ENCODE peak calls at places on chromosomes 16 and 17, in six cellular contexts. I, O, N, R, Q and B are unnamed samples.

GRCh38 chr17:77366206-77366557 is 225.4 kb downstream of the SEC14L1 start:
- DNase-seq in I (peak), O (no peak), N (peak), R (no peak), Q (no peak), B (no peak)

GRCh38 chr17:77107506-77108433 is 33.0 kb upstream of the SEC14L1 start:
- DNase-seq in I (peak), O (no peak), N (peak), R (peak), Q (no peak), B (no peak)

GRCh38 chr16:57134982-57135381 is 42.6 kb downstream of the CPNE2 start:
- DNase-seq in I (no peak), O (no peak), N (no peak), R (peak), Q (no peak), B (no peak)

GRCh38 chr16:74698220-74698619 is 2.4 kb downstream of the MLKL start:
- DNase-seq in I (peak), O (no peak), N (peak), R (no peak), Q (no peak), B (no peak)

GRCh38 chr17:8923762-8924161 is 41.7 kb downstream of the PIK3R5 start:
- DNase-seq in I (no peak), O (no peak), N (no peak), R (no peak), Q (no peak), B (no peak)

GRCh38 chr17:83122834-83123233 is 43.4 kb downstream of the METRNL start:
- DNase-seq in I (no peak), O (no peak), N (no peak), R (peak), Q (no peak), B (no peak)

GRCh38 chr17:46940692-46941404 is 17.9 kb downstream of the GOSR2 start:
- DNase-seq in I (peak), O (peak), N (peak), R (peak), Q (peak), B (no peak)

GRCh38 chr17:45834471-45835396 is 9.9 kb upstream of the SPPL2C start:
- DNase-seq in I (no peak), O (no peak), N (no peak), R (no peak), Q (no peak), B (no peak)

GRCh38 chr17:2123467-2124251 is 68.8 kb downstream of the HIC1 start:
- DNase-seq in I (peak), O (no peak), N (peak), R (peak), Q (peak), B (no peak)
- H3K4me3 ChIP-seq in I (no peak), O (no peak), N (no peak), R (no peak), Q (no peak), B (no peak)

GRCh38 chr17:75640556-75641119 is 7.4 kb downstream of the SMIM5 start:
- DNase-seq in I (no peak), O (no peak), N (no peak), R (no peak), Q (no peak), B (no peak)

GRCh38 chr17:75641343-75641742 is 8.1 kb downstream of the SMIM5 start:
- DNase-seq in I (no peak), O (no peak), N (no peak), R (no peak), Q (no peak), B (no peak)

GRCh38 chr17:75638893-75639292 is 5.7 kb downstream of the SMIM5 start:
- DNase-seq in I (no peak), O (no peak), N (no peak), R (no peak), Q (no peak), B (no peak)

GRCh38 chr17:75639327-75639726 is 6.1 kb downstream of the SMIM5 start:
- DNase-seq in I (no peak), O (no peak), N (no peak), R (no peak), Q (no peak), B (no peak)

DNA sequence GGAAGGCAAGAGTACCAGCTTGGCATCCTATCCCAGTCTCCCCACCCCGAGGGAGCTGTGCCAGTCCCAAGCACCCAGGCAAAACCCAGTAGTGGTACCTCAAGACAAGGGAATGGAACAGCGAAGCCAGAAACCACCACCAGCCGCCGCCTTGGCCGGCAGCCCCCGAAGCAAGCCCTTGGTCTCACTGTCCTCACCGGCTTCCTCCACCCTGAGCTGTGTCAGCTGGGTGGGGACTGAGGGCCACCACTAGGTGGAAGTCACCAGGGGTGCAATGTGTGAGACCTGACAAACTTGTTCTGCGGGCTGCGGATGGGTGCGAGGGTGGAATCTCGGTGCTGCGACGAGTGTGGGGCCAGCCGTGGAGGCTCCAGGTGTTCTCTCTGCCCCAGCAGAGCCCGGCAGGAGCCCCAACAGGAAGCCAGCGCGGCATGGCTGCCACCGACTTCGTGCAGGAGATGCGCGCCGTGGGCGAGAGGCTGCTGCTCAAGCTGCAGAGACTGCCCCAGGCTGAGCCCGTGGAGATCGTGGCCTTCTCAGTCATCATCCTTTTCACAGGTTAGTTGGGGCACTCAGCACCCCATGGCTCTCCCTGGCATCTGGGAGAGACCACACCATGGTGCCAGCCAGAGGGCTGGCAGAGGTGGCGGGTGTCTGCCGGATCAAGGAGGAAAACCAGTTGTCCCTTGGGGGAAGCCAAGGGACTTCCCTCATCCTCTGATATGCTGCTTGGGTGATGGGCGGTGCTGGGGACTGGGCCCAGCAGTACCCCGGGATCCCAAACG is 6.7 kb downstream of the SMIM5 start:
- DNase-seq in I (no peak), O (no peak), N (no peak), R (peak), Q (no peak), B (no peak)
- TF ChIP-seq CTCF in I (no peak), O (no peak), N (no peak), R (no peak), Q (no peak), B (no peak)

GRCh38 chr17:50129303-50129945 is 536 bp downstream of the SAMD14 start:
- DNase-seq in I (peak), O (no peak), N (no peak), R (no peak), Q (no peak), B (no peak)

GRCh38 chr17:50130778-50131317 is 888 bp upstream of the SAMD14 start:
- DNase-seq in I (no peak), O (no peak), N (no peak), R (no peak), Q (no peak), B (no peak)

GRCh38 chr17:50128441-50129302 is 1.3 kb downstream of the SAMD14 start:
- DNase-seq in I (peak), O (no peak), N (no peak), R (no peak), Q (no peak), B (no peak)

GRCh38 chr17:50132104-50132794 is 2.3 kb upstream of the SAMD14 start:
- DNase-seq in I (no peak), O (no peak), N (no peak), R (no peak), Q (peak), B (no peak)

DNA sequence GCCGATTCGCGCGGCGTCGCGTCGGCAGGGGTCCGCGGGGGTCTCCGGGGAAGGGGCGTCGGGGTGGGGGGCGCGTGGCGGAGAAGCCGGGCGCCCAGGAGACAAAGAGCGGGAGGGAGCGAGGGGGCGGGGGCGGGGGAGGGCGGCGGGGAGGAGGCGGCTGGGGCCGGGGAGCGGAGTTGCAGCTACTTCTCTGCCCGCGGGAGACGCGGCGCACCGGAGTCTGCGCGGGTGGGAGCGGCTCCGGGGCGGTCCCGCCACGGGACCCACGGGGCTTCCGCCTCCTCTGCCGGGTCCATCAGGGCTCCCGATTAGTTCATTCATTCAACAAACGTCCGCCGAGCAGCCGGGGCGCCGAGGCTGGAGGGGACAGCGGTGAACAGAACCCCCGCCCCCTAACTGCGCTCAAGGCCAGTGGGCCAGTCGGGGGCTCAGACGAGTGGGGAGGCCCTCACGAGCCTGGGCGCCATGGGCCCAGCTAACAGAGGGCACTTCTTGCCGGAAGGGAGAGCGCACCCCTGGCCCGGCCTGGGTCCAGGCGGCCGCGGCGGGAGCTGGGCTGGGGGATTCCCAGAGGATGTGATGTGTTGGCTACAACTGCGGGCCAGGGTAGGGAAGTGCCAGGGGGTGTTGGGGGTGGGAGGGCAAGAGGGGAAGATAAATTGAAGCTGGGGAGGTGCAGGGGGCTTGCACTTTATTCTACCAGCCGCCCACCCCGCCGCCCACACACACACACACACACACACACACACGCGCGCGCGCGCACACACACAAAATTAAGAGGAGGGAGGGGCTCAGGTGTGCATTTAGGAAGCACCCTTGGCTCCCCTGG is at the start of gene SAMD14:
- DNase-seq in I (peak), O (no peak), N (no peak), R (no peak), Q (no peak), B (no peak)
- H3K4me3 ChIP-seq in I (peak), O (peak), N (peak), R (peak), Q (peak), B (peak)

DNA sequence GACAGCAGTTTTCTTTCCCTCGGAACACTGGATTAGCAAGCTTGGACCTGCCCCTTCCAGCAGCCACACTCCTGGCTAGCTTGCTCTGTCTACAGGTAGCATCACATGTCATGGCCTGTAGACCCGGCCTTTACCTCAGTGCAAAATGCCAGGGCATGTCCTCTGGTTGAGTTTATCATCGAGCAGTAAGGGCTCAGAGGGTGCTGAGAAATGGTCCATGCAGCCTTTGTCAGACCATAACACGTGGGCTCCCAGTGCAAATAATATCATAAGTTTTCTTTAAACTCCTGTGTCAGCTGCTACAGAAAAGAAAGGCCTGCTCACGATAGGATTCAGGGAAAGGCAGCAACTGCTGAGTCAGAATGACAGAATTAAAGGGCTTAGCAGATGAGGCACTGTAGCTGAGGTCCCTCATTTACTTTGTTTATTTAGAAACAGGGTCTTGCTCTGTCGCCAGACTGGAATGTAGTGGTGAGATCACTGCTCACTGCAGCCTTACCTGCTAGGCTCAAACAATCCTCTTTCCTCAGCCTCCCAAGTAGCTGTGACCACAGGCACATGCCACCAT is 8.0 kb upstream of the GNA13 start:
- DNase-seq in I (peak), O (no peak), N (peak), R (no peak), Q (no peak), B (peak)
- TF ChIP-seq CTCF in I (no peak), O (no peak), N (no peak), R (no peak), Q (no peak), B (no peak)

DNA sequence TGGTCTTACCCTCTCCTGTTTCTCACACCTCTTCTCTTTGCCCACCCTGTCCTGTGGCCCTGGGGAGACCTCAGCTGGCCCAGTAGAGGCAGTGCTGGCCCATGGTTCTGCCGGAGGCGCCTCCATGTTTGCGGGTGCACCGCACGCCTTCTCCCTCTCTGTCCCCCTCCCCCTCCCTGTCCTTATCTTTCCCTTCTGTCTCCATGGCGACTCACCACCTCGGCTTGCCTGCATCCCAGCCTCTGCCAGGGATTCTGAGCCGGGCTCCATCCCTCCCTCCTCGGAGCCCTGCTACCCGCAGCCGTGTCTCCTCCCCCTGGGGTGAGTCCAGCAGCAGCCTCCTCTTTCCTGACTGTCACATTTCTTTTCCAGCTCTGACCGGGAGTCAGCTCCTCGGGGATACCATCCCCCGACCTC is at the start of gene RNF112:
- DNase-seq in I (peak), O (no peak), N (no peak), R (no peak), Q (no peak), B (no peak)
- H3K4me3 ChIP-seq in I (no peak), O (no peak), N (no peak), R (peak), Q (no peak), B (no peak)

GRCh38 chr17:68182016-68182315 is 65.9 kb upstream of the AMZ2 start:
- DNase-seq in I (no peak), O (no peak), N (no peak), R (no peak), Q (no peak), B (no peak)

GRCh38 chr17:68184816-68185436 is 62.9 kb upstream of the AMZ2 start:
- DNase-seq in I (no peak), O (no peak), N (no peak), R (no peak), Q (no peak), B (no peak)

GRCh38 chr17:68184141-68184571 is 63.7 kb upstream of the AMZ2 start:
- DNase-seq in I (no peak), O (no peak), N (no peak), R (no peak), Q (no peak), B (peak)

GRCh38 chr17:68178831-68179230 is 69.0 kb upstream of the AMZ2 start:
- DNase-seq in I (no peak), O (no peak), N (no peak), R (no peak), Q (no peak), B (no peak)

DNA sequence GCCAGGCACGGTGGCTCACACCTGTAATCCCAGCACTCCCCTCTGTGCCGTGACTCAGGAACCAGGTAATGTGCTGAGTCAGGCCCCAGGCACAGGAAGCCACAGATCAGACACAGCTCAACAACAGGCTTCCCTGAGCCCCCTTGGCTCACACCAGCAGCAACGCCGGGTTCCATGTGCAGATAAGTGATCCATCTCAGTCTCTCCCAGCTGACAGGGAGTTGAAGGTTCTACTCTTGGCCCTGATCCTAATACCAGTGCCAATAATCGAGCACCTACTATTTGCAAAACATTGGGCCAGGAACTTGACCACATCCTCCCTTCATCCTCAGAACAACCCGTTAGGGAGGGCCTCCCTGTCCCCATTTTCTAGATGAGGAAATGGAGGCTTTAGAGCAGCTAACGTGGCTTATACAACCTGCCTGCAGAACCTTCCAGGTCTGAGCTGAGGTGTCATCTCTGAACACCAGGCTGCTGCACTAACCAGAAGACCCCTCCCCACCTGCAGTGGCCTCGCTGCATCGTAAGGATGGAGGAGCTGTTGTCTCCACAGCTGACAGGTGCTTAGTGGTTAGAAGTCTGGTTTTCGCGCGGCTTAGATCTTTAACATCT is 64.8 kb upstream of the AMZ2 start:
- DNase-seq in I (no peak), O (no peak), N (no peak), R (peak), Q (no peak), B (no peak)
- TF ChIP-seq CTCF in I (no peak), O (no peak), N (no peak), R (no peak), Q (no peak), B (no peak)